ENCODE peak calls at places on chromosomes 11 and 22, in five cellular contexts. U is MM.1S; F is GM23248; M is effector memory CD4-positive, alpha-beta T cell; K is SK-N-SH. T is an unnamed sample. For H3K4me1, the result is how much of the 10 kb centered on the place peaks cover.

GRCh38 chr11:19291064-19291463 is 50.3 kb upstream of the E2F8 start:
- DNase-seq in F (no peak), U (no peak), M (no peak), K (no peak), T (no peak)

GRCh38 chr11:12900496-12900895 is 108.6 kb upstream of the RASSF10 start:
- DNase-seq in F (peak), U (no peak), M (no peak), K (no peak), T (no peak)

GRCh38 chr11:69930081-69931059 is 111.2 kb upstream of the FGF3 start:
- DNase-seq in K (no peak), M (no peak), F (no peak), U (no peak), T (peak)

GRCh38 chr11:64084962-64085710 is 49.4 kb downstream of the FLRT1 start:
- DNase-seq in K (peak), U (no peak), M (no peak), F (no peak), T (no peak)

GRCh38 chr11:33899383-33900037 is 7.6 kb upstream of the LMO2 start:
- DNase-seq in M (no peak), K (peak), U (no peak), F (peak), T (peak)

GRCh38 chr11:2433106-2433925 is 11.0 kb downstream of the TRPM5 start:
- DNase-seq in M (no peak), U (no peak), K (no peak), F (no peak), T (no peak)

GRCh38 chr11:19872526-19873135 is 160.0 kb downstream of the NAV2 start:
- DNase-seq in K (no peak), F (no peak), M (no peak), U (no peak), T (no peak)

GRCh38 chr11:93775289-93775688 is 8.8 kb upstream of the MED17 start:
- DNase-seq in M (no peak), K (peak), F (peak), U (no peak), T (no peak)

GRCh38 chr22:43343262-43343988 is at the start of gene SCUBE1:
- DNase-seq in K (peak), U (peak), F (peak), M (peak), T (no peak)

GRCh38 chr11:65790104-65790901 is 3.4 kb downstream of the OVOL1 start:
- DNase-seq in F (no peak), K (peak), M (no peak), U (no peak), T (no peak)

GRCh38 chr22:19483481-19484244 is 3.9 kb downstream of the CDC45 start:
- DNase-seq in M (no peak), F (peak), K (no peak), U (no peak), T (no peak)

GRCh38 chr11:70112017-70112434 is 33.9 kb downstream of the ANO1 start:
- DNase-seq in K (no peak), U (no peak), M (no peak), F (peak), T (no peak)

GRCh38 chr11:65293909-65294381 is 20.7 kb upstream of the CDC42EP2 start:
- DNase-seq in M (no peak), F (no peak), K (no peak), U (no peak), T (no peak)

GRCh38 chr22:31730344-31730711 is 19.6 kb downstream of the PRR14L start:
- DNase-seq in F (no peak), U (no peak), M (no peak), K (no peak), T (no peak)

GRCh38 chr22:40322061-40322460 is 24.2 kb upstream of the ADSL start:
- DNase-seq in F (no peak), U (no peak), M (no peak), K (no peak), T (no peak)

GRCh38 chr11:43567396-43567975 is 113.1 kb upstream of the HSD17B12 start:
- DNase-seq in U (peak), F (peak), M (no peak), K (peak), T (no peak)

GRCh38 chr11:20337526-20338154 is 25.9 kb upstream of the HTATIP2 start:
- DNase-seq in U (peak), K (peak), F (peak), M (no peak), T (no peak)

GRCh38 chr11:65136515-65137096 is 2.3 kb upstream of the SYVN1 start:
- DNase-seq in M (no peak), U (no peak), F (no peak), K (no peak), T (no peak)

GRCh38 chr11:2294340-2295290 is 7.1 kb downstream of the C11orf21 start:
- DNase-seq in U (no peak), K (no peak), M (no peak), F (no peak), T (no peak)

GRCh38 chr22:24104307-24105017 is 76.8 kb upstream of the SUSD2 start:
- DNase-seq in F (no peak), M (no peak), K (no peak), U (no peak), T (no peak)

GRCh38 chr11:121066623-121067022 is 34.4 kb upstream of the TECTA start:
- DNase-seq in U (no peak), M (no peak), F (no peak), K (no peak), T (no peak)

GRCh38 chr22:16818538-16818937 is 6.7 kb downstream of the XKR3 start:
- DNase-seq in F (no peak), U (no peak), M (no peak), K (no peak), T (no peak)

GRCh38 chr11:45163956-45164575 is 17.6 kb downstream of the PRDM11 start:
- DNase-seq in K (no peak), M (no peak), U (no peak), F (peak), T (peak)

GRCh38 chr11:79052539-79052938 is 388.3 kb downstream of the TENM4 start:
- DNase-seq in F (peak), K (no peak), U (no peak), M (no peak), T (no peak)

GRCh38 chr22:49033616-49034015 is 794.1 kb downstream of the BRD1 start:
- DNase-seq in K (no peak), U (no peak), M (no peak), F (no peak), T (no peak)

GRCh38 chr22:20551805-20552449 is 44.5 kb downstream of the MED15 start:
- DNase-seq in F (peak), K (no peak), U (no peak), M (no peak), T (no peak)

GRCh38 chr22:43566561-43567332 is 154.9 kb downstream of the MPPED1 start:
- DNase-seq in M (no peak), K (no peak), F (no peak), U (no peak), T (no peak)

GRCh38 chr11:126318642-126319373 is 14.9 kb downstream of the DCPS start:
- DNase-seq in U (peak), K (peak), M (no peak), F (peak), T (no peak)

GRCh38 chr22:49261616-49262015 is 566.1 kb downstream of the BRD1 start:
- DNase-seq in F (no peak), M (no peak), U (no peak), K (no peak), T (peak)

GRCh38 chr11:1819115-1819514 is 15.7 kb upstream of the SYT8 start:
- DNase-seq in U (no peak), F (no peak), M (no peak), K (no peak), T (no peak)

GRCh38 chr22:29457730-29458129 is 19.3 kb downstream of the RFPL1 start:
- DNase-seq in U (peak), F (peak), M (no peak), K (peak), T (no peak)

GRCh38 chr11:128453444-128454336 is 133.7 kb downstream of the ETS1 start:
- DNase-seq in F (peak), U (peak), K (no peak), M (no peak), T (peak)

GRCh38 chr11:33552756-33553155 is 147.9 kb downstream of the C11orf91 start:
- DNase-seq in K (no peak), M (no peak), F (no peak), U (no peak), T (no peak)

GRCh38 chr22:49393526-49393925 is 434.1 kb downstream of the BRD1 start:
- DNase-seq in K (no peak), F (no peak), U (no peak), M (no peak), T (no peak)

GRCh38 chr22:26416670-26417270 is 12.3 kb upstream of the ASPHD2 start:
- DNase-seq in K (no peak), F (peak), U (no peak), M (no peak), T (no peak)

GRCh38 chr11:134339756-134340155 is 8.0 kb downstream of the GLB1L2 start:
- DNase-seq in F (no peak), K (no peak), U (no peak), M (no peak), T (no peak)

GRCh38 chr11:112580864-112581263 is 320.2 kb upstream of the PLET1 start:
- DNase-seq in U (no peak), M (no peak), K (no peak), F (peak), T (no peak)

GRCh38 chr11:16133867-16134266 is 222.5 kb downstream of the SOX6 start:
- DNase-seq in U (no peak), M (no peak), F (peak), K (no peak), T (no peak)

GRCh38 chr22:22201925-22202343 is 42.7 kb upstream of the VPREB1 start:
- DNase-seq in U (peak), M (no peak), K (no peak), F (no peak), T (no peak)
- H3K4me1 ChIP-seq in U (under half), M (under half), K (under half), F (under half), T (under half)

DNA sequence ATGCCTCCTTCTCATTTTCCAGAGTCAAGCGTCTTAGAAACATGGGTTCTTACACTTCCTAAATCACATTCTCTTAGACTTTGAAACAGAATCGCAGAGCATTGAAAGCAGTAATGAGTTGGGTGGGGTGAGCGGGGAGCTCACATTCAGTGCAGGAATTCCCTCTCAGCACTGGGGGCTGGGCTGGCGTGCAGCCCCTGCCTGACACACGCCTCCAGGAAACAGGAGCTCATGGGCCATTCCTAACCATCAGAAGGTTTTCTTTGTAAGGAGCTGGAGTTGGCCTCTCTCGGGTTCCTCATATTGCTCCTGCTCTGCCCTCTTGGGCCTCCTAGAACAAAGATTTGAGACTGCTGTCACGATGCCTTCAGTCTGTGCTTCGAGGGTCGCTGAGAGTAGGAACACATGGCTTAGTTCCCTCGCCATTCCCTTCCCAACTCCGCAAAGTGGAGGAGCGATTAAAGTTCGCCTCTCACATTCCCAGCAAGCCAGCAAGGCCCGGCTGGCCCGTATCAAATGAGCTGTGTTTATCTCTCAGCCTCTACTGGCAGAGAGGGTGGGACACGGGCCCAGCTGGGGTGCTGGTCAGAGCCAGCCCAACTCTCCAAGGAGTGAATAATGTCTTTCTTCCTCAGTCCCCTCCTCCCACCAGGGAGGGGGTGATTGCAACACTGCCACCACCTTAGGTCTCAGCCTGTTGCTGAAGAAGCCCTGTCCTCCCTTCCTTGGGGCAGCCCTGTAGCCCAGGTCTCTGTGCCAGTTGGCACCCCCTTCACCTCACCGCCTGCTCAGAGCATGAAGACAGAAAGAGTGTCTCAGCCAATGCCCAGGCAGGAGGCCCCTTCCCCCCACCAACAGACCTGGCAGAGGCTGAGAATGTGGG is 10.4 kb downstream of the CHRDL2 start:
- DNase-seq in U (no peak), F (no peak), K (no peak), M (no peak), T (peak)
- H3K4me1 ChIP-seq in U (under half), F (under half), K (under half), M (under half), T (under half)

GRCh38 chr11:75324189-75324588 is 27.3 kb downstream of the ARRB1 start:
- DNase-seq in M (no peak), K (no peak), U (no peak), F (no peak), T (no peak)

GRCh38 chr11:75324740-75325139 is 26.7 kb downstream of the ARRB1 start:
- DNase-seq in F (no peak), K (no peak), M (no peak), U (no peak), T (no peak)

GRCh38 chr11:75325713-75326438 is 25.6 kb downstream of the ARRB1 start:
- DNase-seq in U (no peak), F (peak), K (no peak), M (no peak), T (no peak)

GRCh38 chr11:75328426-75329277 is 22.8 kb downstream of the ARRB1 start:
- DNase-seq in K (peak), F (peak), M (peak), U (no peak), T (peak)

DNA sequence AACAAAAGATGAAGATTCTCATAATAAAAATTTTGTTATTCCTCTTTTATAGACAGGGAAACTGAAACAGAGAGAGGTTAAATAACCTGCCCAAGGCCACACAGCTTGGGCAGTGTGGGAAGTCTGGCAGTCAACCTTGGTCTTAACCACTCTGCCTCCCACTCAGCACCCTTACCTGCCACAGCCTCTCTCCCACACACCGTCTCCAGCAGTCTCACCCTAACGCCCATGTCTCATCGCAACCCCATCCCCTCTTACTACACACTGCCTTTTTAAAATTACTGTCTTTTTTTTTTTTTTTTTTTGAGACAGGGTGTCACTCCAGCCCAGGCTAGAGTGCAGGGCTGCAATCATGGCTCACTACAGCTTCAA is 25.0 kb downstream of the ARRB1 start:
- DNase-seq in F (no peak), U (no peak), K (no peak), M (no peak), T (no peak)
- H3K4me1 ChIP-seq in F (under half), U (under half), K (under half), M (under half), T (under half)

DNA sequence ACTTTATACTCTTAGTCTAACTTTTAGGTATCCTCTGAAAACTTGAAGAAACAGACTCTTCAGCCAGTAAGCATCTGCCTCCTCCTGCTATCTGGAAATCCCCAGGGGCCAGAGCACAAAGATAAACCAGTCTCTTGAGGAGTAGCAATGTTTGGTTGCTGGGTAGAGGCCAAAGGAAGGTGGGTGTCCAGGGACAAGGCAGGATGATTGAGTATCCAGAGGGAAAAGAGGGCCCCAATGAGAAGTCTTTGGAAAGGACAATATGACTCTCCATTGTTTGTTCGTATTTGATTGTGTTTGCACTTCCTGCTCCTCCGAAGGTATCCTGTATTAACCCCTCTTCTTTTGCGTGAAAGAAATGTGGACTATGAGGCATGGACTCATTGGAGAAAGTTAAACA is 4.8 kb upstream of the OR52I1 start:
- DNase-seq in U (no peak), K (no peak), F (no peak), M (no peak), T (no peak)
- H3K4me1 ChIP-seq in U (under half), K (under half), F (under half), M (under half), T (under half)

GRCh38 chr11:73310661-73311393 is 2.8 kb downstream of the ARHGEF17 start:
- DNase-seq in M (no peak), K (no peak), U (no peak), F (no peak), T (no peak)
- H3K4me1 ChIP-seq in M (under half), K (half or more), U (under half), F (half or more), T (under half)

GRCh38 chr11:68579455-68579854 is 104.9 kb upstream of the GAL start:
- DNase-seq in U (no peak), F (no peak), K (no peak), M (no peak), T (no peak)
- H3K4me1 ChIP-seq in U (under half), F (under half), K (under half), M (under half), T (under half)

GRCh38 chr22:21942939-21943338 is 9.7 kb downstream of the PPM1F start:
- DNase-seq in F (no peak), M (no peak), K (no peak), U (no peak), T (no peak)
- H3K4me1 ChIP-seq in F (under half), M (under half), K (under half), U (under half), T (under half)

GRCh38 chr11:87889126-87889525 is 286.1 kb downstream of the RAB38 start:
- DNase-seq in F (no peak), U (no peak), M (no peak), K (no peak), T (no peak)
- H3K4me1 ChIP-seq in F (under half), U (under half), M (under half), K (under half), T (under half)

DNA sequence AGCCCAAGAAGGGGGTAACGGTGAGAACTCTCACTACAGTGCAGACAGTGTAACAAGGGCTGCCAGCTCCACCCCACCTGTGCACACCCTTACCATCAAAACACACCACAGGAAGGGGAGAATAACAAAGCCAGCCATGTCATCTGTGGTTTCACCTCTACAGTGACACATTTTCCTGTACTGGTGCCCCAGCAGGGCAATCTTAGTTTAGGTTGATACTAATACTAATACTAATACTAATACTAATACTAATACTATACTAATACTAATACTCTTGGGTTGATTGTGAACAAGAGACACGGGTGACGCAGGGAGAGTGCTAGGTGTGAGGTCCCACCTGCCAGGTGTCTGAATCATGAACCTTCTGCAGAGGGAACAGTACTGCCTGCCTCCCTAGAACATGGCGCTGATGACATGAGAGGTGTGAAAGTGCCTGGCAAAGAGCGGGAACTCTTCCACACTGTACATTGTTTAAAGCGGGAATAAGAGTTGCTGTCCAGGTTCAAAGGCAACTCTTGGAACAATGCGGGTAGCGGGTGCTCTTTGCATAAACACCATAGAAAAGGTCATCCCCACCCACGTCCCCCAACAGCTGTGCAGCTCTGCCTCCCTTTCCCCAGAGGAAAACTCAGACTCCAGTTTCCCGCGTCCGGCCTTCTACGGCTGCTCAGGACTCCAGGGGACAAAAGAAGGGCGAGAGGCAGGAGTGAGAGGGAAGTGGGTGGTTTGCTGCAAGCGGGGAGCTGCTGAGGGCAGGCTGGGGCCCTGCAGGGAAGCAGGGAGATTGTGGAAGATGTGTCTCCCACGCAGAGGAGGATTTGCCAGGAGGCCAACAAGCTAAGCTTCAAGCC is 25.0 kb upstream of the TMPRSS4 start:
- DNase-seq in M (peak), U (peak), F (no peak), K (no peak), T (peak)
- H3K4me1 ChIP-seq in M (half or more), U (under half), F (under half), K (under half), T (under half)

T was measured in ascending aorta.